ENCODE peak calls at places on chromosomes 2 and 18, in four cellular contexts. I is astrocyte of the spinal cord, N is foreskin fibroblast, A is choroid plexus epithelial cell. J is an unnamed sample.
A peak's percentile ranks its signal among the peaks of the same experiment; 100 is the strongest.

GRCh38 chr2:9846554-9846953 is 3.3 kb downstream of the TAF1B start:
- DNase-seq in I (no peak), N (peak; percentile 26), A (peak; percentile 50), J (no peak)

GRCh38 chr2:103805746-103806145 is 1043.9 kb downstream of the TMEM182 start:
- DNase-seq in I (no peak), N (no peak), A (no peak), J (no peak)

GRCh38 chr2:85704038-85704437 is 9.9 kb downstream of the GNLY start:
- DNase-seq in I (no peak), N (no peak), A (no peak), J (no peak)

GRCh38 chr2:134670955-134671354 is 47.8 kb downstream of the TMEM163 start:
- DNase-seq in I (no peak), N (no peak), A (no peak), J (no peak)

GRCh38 chr2:147595200-147595599 is 249.6 kb upstream of the ACVR2A start:
- DNase-seq in I (no peak), N (no peak), A (no peak), J (no peak)

GRCh38 chr2:120901213-120901612 is 165.5 kb downstream of the GLI2 start:
- DNase-seq in I (no peak), N (no peak), A (no peak), J (no peak)

GRCh38 chr2:64675860-64676259 is 22.1 kb upstream of the SERTAD2 start:
- DNase-seq in I (no peak), N (no peak), A (no peak), J (no peak)

GRCh38 chr18:63339920-63340484 is 20.4 kb upstream of the BCL2 start:
- DNase-seq in I (peak; percentile 40), N (no peak), A (peak; percentile 63), J (peak; percentile 66)

GRCh38 chr2:36459725-36460137 is 104.2 kb downstream of the CRIM1 start:
- DNase-seq in I (peak; percentile 75), N (no peak), A (peak; percentile 78), J (no peak)
- TF ChIP-seq CTCF in I (peak; percentile 63), N (peak; percentile 50), A (peak; percentile 66), J (no peak)

DNA sequence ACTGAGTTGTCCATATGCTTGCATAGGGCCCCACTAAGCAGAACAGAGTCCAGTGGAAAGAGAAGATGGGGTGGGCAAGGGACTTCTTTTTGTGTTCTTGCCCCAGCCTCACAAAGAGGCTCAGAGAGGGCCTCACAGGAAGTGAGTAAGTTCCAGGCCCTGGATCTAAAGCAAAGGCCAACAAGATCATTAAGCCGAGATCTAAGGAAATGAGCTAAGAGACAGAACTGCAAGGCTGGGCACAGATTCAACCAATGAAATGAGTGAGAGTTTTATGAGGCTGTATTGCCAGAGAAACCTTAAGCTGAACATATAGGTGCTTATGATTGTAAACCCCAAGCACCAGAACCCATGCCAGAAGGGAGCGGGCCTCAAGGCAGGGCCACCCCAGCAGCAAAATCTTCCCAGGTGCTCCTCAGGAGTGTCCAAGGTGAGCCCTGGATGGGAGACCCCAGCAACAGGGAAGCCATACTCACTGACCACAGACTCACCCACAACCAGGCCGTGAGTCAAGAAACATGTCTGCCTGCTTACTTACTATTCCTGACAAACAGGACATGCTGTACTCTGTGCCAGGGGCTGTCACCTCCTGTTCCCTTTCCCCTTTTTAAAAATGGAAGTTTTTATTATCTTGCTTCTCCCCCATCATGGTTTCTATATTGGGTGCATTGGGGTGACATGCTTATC is 40.2 kb downstream of the SLC14A1 start:
- DNase-seq in I (peak; percentile 58), N (peak; percentile 71), A (no peak), J (no peak)
- H3K4me3 ChIP-seq in I (no peak overlapping the region), N (no peak overlapping the region), A (no peak overlapping the region), J (no peak overlapping the region)

GRCh38 chr18:43396266-43396665 is 119.0 kb upstream of the SYT4 start:
- DNase-seq in I (peak; percentile 37), N (no peak), A (peak; percentile 42), J (no peak)
- TF ChIP-seq CTCF in I (peak; percentile 26), N (peak; percentile 15), A (peak; percentile 48), J (no peak)

GRCh38 chr2:71362447-71362846 is 30.9 kb downstream of the ZNF638 start:
- DNase-seq in I (no peak), N (no peak), A (no peak), J (no peak)

GRCh38 chr2:71353247-71353646 is 21.7 kb downstream of the ZNF638 start:
- DNase-seq in I (no peak), N (no peak), A (no peak), J (peak; percentile 25)

GRCh38 chr2:71360434-71360975 is 28.9 kb downstream of the ZNF638 start:
- DNase-seq in I (no peak), N (no peak), A (no peak), J (no peak)

GRCh38 chr2:71361631-71362030 is 30.0 kb downstream of the ZNF638 start:
- DNase-seq in I (no peak), N (no peak), A (no peak), J (no peak)

GRCh38 chr2:71358931-71359671 is 27.5 kb downstream of the ZNF638 start:
- DNase-seq in I (peak; percentile 59), N (peak; percentile 57), A (no peak), J (no peak)
- H3K4me3 ChIP-seq in I (no peak overlapping the region), N (no peak overlapping the region), A (no peak overlapping the region), J (no peak overlapping the region)

DNA sequence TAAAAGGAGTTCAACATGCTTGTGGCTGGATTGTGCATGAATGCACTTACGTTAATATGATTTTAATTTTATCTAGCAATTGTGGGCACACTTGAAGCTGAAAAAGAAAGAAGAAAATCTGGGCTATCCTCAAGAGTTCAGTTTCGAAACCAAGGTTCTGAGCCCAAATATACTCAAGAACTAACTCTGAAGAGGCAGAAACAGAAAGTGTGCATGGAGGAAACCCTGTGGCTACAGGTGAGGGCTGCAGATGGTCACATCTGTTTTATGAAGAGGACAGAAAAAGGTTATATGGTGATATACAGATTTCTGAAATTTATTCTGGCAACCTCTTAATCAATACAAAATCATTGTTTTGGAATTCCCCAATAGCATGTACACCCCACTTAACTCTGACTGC is 57.3 kb downstream of the ITGA6 start:
- DNase-seq in I (no peak), N (no peak), A (no peak), J (peak; percentile 38)
- TF ChIP-seq CTCF in I (no peak), N (no peak), A (no peak), J (no peak)